ENCODE peak calls at places on chromosomes 3 and 15, in six cellular contexts. W is colonic mucosa, Q is adrenal gland, I is stomach, V is neural progenitor cell, A is A549. B is an unnamed sample.

GRCh38 chr3:185759523-185759922 is 65.3 kb downstream of the IGF2BP2 start:
- DNase-seq in W (no peak), I (no peak), A (no peak), V (no peak), Q (no peak), B (no peak)

GRCh38 chr3:111585214-111585613 is 9.9 kb downstream of the ZBED2 start:
- DNase-seq in V (no peak), Q (no peak), W (no peak), I (no peak), A (peak; percentile 52), B (peak; percentile 70)

GRCh38 chr3:126895178-126896066 is 87.5 kb upstream of the PLXNA1 start:
- DNase-seq in V (no peak), I (no peak), Q (peak; percentile 66), A (peak; percentile 10), W (no peak), B (no peak)

GRCh38 chr3:57048052-57048671 is 12.3 kb upstream of the SPATA12 start:
- DNase-seq in W (peak; percentile 28), A (no peak), I (no peak), Q (peak; percentile 67), V (no peak), B (no peak)

GRCh38 chr15:90947577-90948357 is 6.9 kb upstream of the RCCD1 start:
- DNase-seq in A (no peak), Q (no peak), V (no peak), W (no peak), I (no peak), B (no peak)

GRCh38 chr3:134373278-134373941 is 837 bp downstream of the AMOTL2 start:
- DNase-seq in W (peak; percentile 84), V (peak; percentile 97), A (no peak), Q (peak; percentile 93), I (peak; percentile 85), B (peak; percentile 93)

GRCh38 chr3:17631617-17632016 is 110.8 kb downstream of the TBC1D5 start:
- DNase-seq in A (no peak), W (no peak), Q (no peak), I (no peak), V (no peak), B (no peak)

GRCh38 chr3:194298331-194299227 is 52.5 kb downstream of the CPN2 start:
- DNase-seq in Q (peak; percentile 28), A (no peak), W (no peak), V (no peak), I (no peak), B (no peak)

GRCh38 chr3:23629181-23629893 is 176.4 kb upstream of the UBE2E1 start:
- DNase-seq in W (peak; percentile 49), V (no peak), Q (no peak), I (no peak), A (no peak), B (peak; percentile 39)

GRCh38 chr15:66581972-66582537 is 16.3 kb upstream of the LCTL start:
- DNase-seq in Q (no peak), V (no peak), W (no peak), A (no peak), I (no peak), B (no peak)

GRCh38 chr3:18445421-18446066 is 20.4 kb upstream of the SATB1 start:
- DNase-seq in I (peak; percentile 25), Q (no peak), W (peak; percentile 41), A (no peak), V (peak; percentile 27), B (peak; percentile 18)

GRCh38 chr3:138943724-138944131 is 3.2 kb downstream of the FOXL2 start:
- DNase-seq in W (no peak), Q (no peak), I (no peak), V (peak; percentile 59), A (no peak), B (no peak)

GRCh38 chr3:165196577-165197561 is 685 bp upstream of the SLITRK3 start:
- DNase-seq in W (no peak), Q (no peak), I (no peak), V (peak; percentile 62), A (no peak), B (peak; percentile 31)

GRCh38 chr3:132721479-132722164 is 587 bp downstream of the NPHP3 start:
- DNase-seq in W (peak; percentile 63), I (peak; percentile 70), A (peak; percentile 43), Q (peak; percentile 84), V (peak; percentile 88), B (peak; percentile 79)
- TF ChIP-seq CTCF in W (peak; percentile 40), I (peak; percentile 41), A (no peak), Q (peak; percentile 63), V (peak; percentile 45), B (no peak)

DNA sequence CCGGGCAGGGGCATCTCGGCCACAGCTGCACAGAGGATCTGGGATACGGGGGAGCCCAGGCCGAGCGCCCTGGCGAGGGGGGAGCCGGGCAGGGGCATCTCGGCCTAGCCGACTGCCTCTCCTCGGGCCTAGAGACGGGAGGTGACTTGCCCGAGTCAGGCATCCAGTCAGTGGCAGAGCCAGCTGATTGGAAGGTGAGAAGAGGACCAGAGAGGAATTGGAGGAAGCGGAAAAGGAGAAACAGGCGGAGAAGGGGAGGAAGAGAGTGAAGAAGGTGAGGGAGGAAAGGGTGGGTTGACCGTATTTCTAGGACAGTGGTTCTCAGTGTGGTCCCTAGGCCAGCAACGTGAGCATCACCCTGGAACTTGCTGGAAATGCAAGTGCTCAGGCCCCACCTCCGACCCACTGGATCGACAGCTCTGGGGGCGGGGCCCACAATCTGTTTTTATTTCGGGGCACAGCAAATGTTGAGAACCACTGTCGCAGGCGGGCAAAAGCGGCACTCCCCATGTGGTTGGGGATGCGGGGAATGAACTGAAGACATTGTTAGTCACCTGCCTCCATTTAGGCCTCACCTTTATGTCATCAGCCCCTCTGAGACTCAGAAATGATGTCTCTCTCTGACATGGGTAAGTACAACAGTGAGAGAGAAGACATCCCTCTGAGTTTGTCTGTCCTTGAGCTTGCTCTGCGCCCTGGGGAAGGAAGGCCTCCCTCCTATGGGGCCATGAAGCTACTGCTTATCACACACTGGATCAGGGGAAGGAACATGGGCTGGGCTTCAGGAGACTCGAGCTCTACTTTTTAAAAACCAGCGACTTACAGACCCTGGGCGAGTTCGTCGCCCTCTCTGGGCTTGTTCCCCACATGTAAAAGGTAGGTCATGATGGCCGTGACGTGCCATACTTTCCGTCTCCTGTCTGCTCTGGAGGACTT is 1.0 kb upstream of the MELTF start:
- DNase-seq in Q (peak; percentile 32), W (peak; percentile 27), V (no peak), I (no peak), A (no peak), B (no peak)
- H3K27ac ChIP-seq in Q (no peak overlapping the region), W (no peak overlapping the region), V (no peak overlapping the region), I (peak overlapping the region; percentile 9), A (peak overlapping the region; percentile 97), B (peak overlapping the region; percentile 90)

GRCh38 chr15:25438601-25439455 is at the start of gene UBE3A:
- DNase-seq in V (peak; percentile 96), A (peak; percentile 31), Q (peak; percentile 91), I (peak; percentile 93), W (peak; percentile 87), B (peak; percentile 97)

GRCh38 chr15:25435474-25436243 is 3.2 kb downstream of the UBE3A start:
- DNase-seq in A (no peak), Q (no peak), V (no peak), W (no peak), I (no peak), B (no peak)

GRCh38 chr15:25436707-25437106 is 2.1 kb downstream of the UBE3A start:
- DNase-seq in V (no peak), A (no peak), I (no peak), Q (no peak), W (no peak), B (peak; percentile 7)

GRCh38 chr15:25439456-25439836 is 622 bp upstream of the UBE3A start:
- DNase-seq in Q (no peak), V (no peak), W (peak; percentile 45), A (no peak), I (peak; percentile 27), B (peak; percentile 49)

GRCh38 chr15:25437751-25438600 is 848 bp downstream of the UBE3A start:
- DNase-seq in V (peak; percentile 90), A (no peak), W (peak; percentile 56), I (peak; percentile 45), Q (peak; percentile 63), B (peak; percentile 88)
- TF ChIP-seq CTCF in V (peak; percentile 52), A (no peak), W (peak; percentile 23), I (no peak), Q (peak; percentile 45), B (peak; percentile 37)

GRCh38 chr3:113698213-113698742 is 1.8 kb upstream of the USF3 start:
- DNase-seq in W (no peak), I (no peak), A (no peak), V (no peak), Q (no peak), B (no peak)

GRCh38 chr3:113695818-113696645 is at the start of gene USF3:
- DNase-seq in I (peak; percentile 79), V (no peak), W (peak; percentile 85), A (peak; percentile 79), Q (peak; percentile 68), B (peak; percentile 88)

GRCh38 chr3:113697192-113698090 is 999 bp upstream of the USF3 start:
- DNase-seq in Q (peak; percentile 49), W (peak; percentile 60), I (no peak), A (peak; percentile 36), V (peak; percentile 27), B (peak; percentile 23)

GRCh38 chr3:113696658-113697191 is 283 bp upstream of the USF3 start:
- DNase-seq in A (peak; percentile 99), Q (peak; percentile 99), W (peak; percentile 99), V (peak; percentile 99), I (peak; percentile 99), B (peak; percentile 99)

GRCh38 chr3:113698891-113699465 is 2.5 kb upstream of the USF3 start:
- DNase-seq in I (no peak), W (peak; percentile 66), V (peak; percentile 21), A (no peak), Q (no peak), B (peak; percentile 24)
- H3K27ac ChIP-seq in I (peak overlapping the region; percentile 100), W (peak overlapping the region; percentile 9), V (no peak overlapping the region), A (peak overlapping the region; percentile 71), Q (no peak overlapping the region), B (peak overlapping the region; percentile 92)

GRCh38 chr3:45552773-45553371 is 41.7 kb upstream of the LIMD1 start:
- DNase-seq in W (no peak), Q (no peak), A (no peak), I (no peak), V (no peak), B (no peak)
- TF ChIP-seq CTCF in W (no peak), Q (no peak), A (no peak), I (no peak), V (no peak), B (no peak)